ENCODE peak calls at places on chromosomes 2 and 18, in four cellular contexts. Z is astrocyte of the cerebellum; F is kidney epithelial cell; O is CD8-positive, alpha-beta T cell. C is an unnamed sample.

GRCh38 chr2:101736861-101737291 is 39.4 kb downstream of the MAP4K4 start:
- DNase-seq in O (no peak), F (no peak), Z (no peak), C (peak)

GRCh38 chr2:25587361-25587760 is 86.0 kb downstream of the DTNB start:
- DNase-seq in Z (no peak), O (no peak), F (no peak), C (peak)

GRCh38 chr2:174776223-174776622 is 12.0 kb upstream of the CHRNA1 start:
- DNase-seq in O (peak), F (no peak), Z (no peak), C (no peak)

GRCh38 chr18:48948112-48949050 is 2.4 kb downstream of the SMAD7 start:
- DNase-seq in Z (no peak), O (peak), F (no peak), C (no peak)

GRCh38 chr18:63578357-63578958 is 8.7 kb upstream of the SERPINB13 start:
- DNase-seq in Z (peak), O (no peak), F (no peak), C (peak)

GRCh38 chr18:35110554-35111058 is 69.4 kb downstream of the MAPRE2 start:
- DNase-seq in O (no peak), F (no peak), Z (no peak), C (no peak)

GRCh38 chr2:23563673-23564617 is 179.0 kb downstream of the KLHL29 start:
- DNase-seq in O (no peak), Z (peak), F (no peak), C (peak)

GRCh38 chr2:84938194-84938879 is 32.6 kb upstream of the KCMF1 start:
- DNase-seq in Z (no peak), O (peak), F (no peak), C (peak)

GRCh38 chr18:24987933-24988840 is 363.8 kb downstream of the ZNF521 start:
- DNase-seq in O (no peak), Z (no peak), F (no peak), C (no peak)

GRCh38 chr2:237026981-237027711 is 58.5 kb upstream of the COPS8 start:
- DNase-seq in O (peak), Z (peak), F (peak), C (peak)

GRCh38 chr2:47225061-47225783 is 70.1 kb upstream of the STPG4 start:
- DNase-seq in Z (peak), F (peak), O (no peak), C (no peak)

GRCh38 chr18:61619783-61620182 is 273.0 kb downstream of the RNF152 start:
- DNase-seq in Z (no peak), F (no peak), O (no peak), C (no peak)

GRCh38 chr2:36482576-36483214 is 115.3 kb downstream of the FEZ2 start:
- DNase-seq in Z (peak), F (peak), O (no peak), C (no peak)

GRCh38 chr2:239143858-239144712 is 256.7 kb downstream of the HDAC4 start:
- DNase-seq in O (peak), Z (peak), F (no peak), C (peak)

GRCh38 chr2:59888015-59888414 is 665.4 kb downstream of the BCL11A start:
- DNase-seq in O (peak), Z (no peak), F (no peak), C (no peak)

GRCh38 chr2:48107326-48107925 is 201.1 kb upstream of the FBXO11 start:
- DNase-seq in Z (peak), F (no peak), O (no peak), C (peak)

GRCh38 chr2:212686285-212686895 is 147.8 kb upstream of the ERBB4 start:
- DNase-seq in O (peak), Z (peak), F (peak), C (peak)

GRCh38 chr2:74738586-74738985 is 84.5 kb downstream of the SEMA4F start:
- DNase-seq in F (no peak), Z (no peak), O (no peak), C (no peak)

GRCh38 chr2:105070010-105070865 is 32.4 kb downstream of the MRPS9 start:
- DNase-seq in Z (no peak), O (no peak), F (no peak), C (no peak)

GRCh38 chr2:208265371-208265806 is 666 bp upstream of the PIKFYVE start:
- DNase-seq in F (no peak), O (peak), Z (no peak), C (no peak)

GRCh38 chr18:58615150-58616132 is 13.4 kb downstream of the ALPK2 start:
- DNase-seq in O (peak), F (no peak), Z (no peak), C (peak)

GRCh38 chr2:148990968-148991367 is 47.5 kb upstream of the LYPD6B start:
- DNase-seq in Z (no peak), F (no peak), O (no peak), C (no peak)

GRCh38 chr2:70627499-70627898 is 73.9 kb upstream of the TGFA start:
- DNase-seq in Z (no peak), F (no peak), O (no peak), C (peak)

GRCh38 chr2:172516299-172516698 is 39.6 kb upstream of the PDK1 start:
- DNase-seq in F (no peak), O (no peak), Z (no peak), C (peak)

GRCh38 chr2:102313025-102313424 is 1.7 kb downstream of the IL1RL1 start:
- DNase-seq in Z (peak), O (no peak), F (no peak), C (peak)

GRCh38 chr2:98912221-98912851 is 23.7 kb downstream of the CRACDL start:
- DNase-seq in F (peak), O (no peak), Z (peak), C (peak)

GRCh38 chr18:48742304-48742703 is 203.5 kb downstream of the CTIF start:
- DNase-seq in Z (no peak), O (no peak), F (no peak), C (no peak)

GRCh38 chr2:54524236-54524991 is 68.3 kb downstream of the SPTBN1 start:
- DNase-seq in O (no peak), F (peak), Z (peak), C (peak)

GRCh38 chr2:10654069-10654468 is 35.7 kb downstream of the NOL10 start:
- DNase-seq in Z (peak), F (peak), O (peak), C (peak)

GRCh38 chr2:24749069-24749691 is 44.0 kb downstream of the PTRHD1 start:
- DNase-seq in Z (no peak), F (no peak), O (no peak), C (no peak)

GRCh38 chr2:170142502-170142901 is 35.4 kb upstream of the MYO3B start:
- DNase-seq in O (no peak), Z (no peak), F (no peak), C (no peak)

GRCh38 chr2:231000211-231000904 is 4.4 kb downstream of the SPATA3 start:
- DNase-seq in O (no peak), Z (no peak), F (no peak), C (no peak)

GRCh38 chr2:236498369-236498768 is 71.3 kb upstream of the ACKR3 start:
- DNase-seq in O (no peak), Z (peak), F (peak), C (no peak)

GRCh38 chr2:210072922-210073509 is 70.6 kb downstream of the RPE start:
- DNase-seq in Z (peak), F (peak), O (no peak), C (peak)

GRCh38 chr18:51531496-51531895 is 334.0 kb upstream of the MEX3C start:
- DNase-seq in O (no peak), Z (no peak), F (peak), C (peak)

DNA sequence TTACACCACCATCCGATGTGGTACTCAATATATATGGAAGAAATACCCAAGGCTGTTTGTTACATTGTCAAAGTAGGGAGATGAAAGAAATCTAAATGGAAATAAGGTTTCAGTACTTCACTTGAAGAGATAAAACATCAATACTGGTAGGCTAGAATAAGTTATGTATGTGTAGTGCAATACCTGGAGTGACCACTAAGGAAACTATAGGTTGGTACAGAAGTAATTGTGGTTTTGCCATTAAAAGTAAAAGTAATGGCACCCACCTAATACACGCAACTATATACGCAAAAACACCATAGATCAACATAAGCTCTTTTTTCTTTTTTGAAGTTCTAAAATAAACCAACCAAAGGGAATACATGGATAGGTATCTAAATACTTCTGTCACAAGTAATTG is 143.2 kb upstream of the KYNU start:
- DNase-seq in Z (no peak), F (no peak), O (no peak), C (no peak)
- TF ChIP-seq CTCF in Z (no peak), F (no peak), O (no peak), C (peak)

GRCh38 chr2:225496548-225496947 is 97.0 kb downstream of the NYAP2 start:
- DNase-seq in F (no peak), O (no peak), Z (no peak), C (no peak)

GRCh38 chr2:225493420-225494099 is 94.0 kb downstream of the NYAP2 start:
- DNase-seq in Z (peak), O (no peak), F (no peak), C (peak)

GRCh38 chr2:225494100-225494459 is 94.6 kb downstream of the NYAP2 start:
- DNase-seq in O (no peak), F (no peak), Z (peak), C (peak)

GRCh38 chr2:225497175-225497574 is 97.7 kb downstream of the NYAP2 start:
- DNase-seq in Z (no peak), O (no peak), F (no peak), C (no peak)

DNA sequence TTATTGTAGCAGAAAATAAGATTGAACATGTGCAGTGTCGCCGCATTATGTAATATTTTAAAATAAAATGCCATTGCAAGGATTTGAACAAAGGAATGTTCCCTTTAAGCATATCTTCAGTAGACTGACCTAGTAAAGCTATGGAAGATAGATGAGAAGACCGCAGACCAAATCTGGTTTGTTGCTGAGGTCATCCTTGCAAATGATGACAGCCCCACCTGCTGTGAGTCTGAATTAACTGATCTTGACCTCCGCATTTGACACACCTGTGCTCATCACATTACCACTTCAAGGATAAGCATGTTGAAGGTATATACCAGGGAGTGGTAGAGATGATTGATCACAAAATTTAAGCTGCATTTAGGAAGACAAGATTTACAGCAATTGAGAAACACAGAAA is 96.2 kb downstream of the NYAP2 start:
- DNase-seq in Z (no peak), F (no peak), O (no peak), C (no peak)
- TF ChIP-seq CTCF in Z (no peak), F (no peak), O (no peak), C (no peak)

GRCh38 chr2:132037527-132038178 is 124.1 kb downstream of the ANKRD30BL start:
- DNase-seq in O (no peak), F (no peak), Z (no peak), C (no peak)
- TF ChIP-seq CTCF in O (no peak), F (peak), Z (peak), C (no peak)

DNA sequence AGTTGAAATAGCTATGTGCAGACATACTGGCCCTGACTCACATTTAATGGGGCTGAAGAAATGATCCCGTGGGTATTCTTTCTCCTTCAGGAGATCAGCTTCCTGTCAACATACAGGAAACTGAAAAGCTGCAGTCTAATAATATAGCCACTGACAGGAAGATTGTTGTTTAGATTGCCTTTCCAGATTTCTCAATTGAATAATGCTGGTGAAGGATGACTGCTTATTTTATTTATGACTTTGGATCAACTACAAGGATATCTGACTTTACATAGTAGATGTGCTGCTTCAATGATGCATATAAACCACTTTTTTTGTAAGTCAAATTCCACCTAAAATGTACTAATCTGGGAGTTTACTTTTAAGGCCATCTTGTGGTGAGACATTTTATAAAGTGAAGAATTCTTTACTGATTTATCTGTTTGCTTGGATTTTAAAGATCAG is 93.4 kb upstream of the MAP4K3 start:
- DNase-seq in Z (no peak), F (peak), O (no peak), C (peak)
- TF ChIP-seq CTCF in Z (no peak), F (no peak), O (no peak), C (no peak)

DNA sequence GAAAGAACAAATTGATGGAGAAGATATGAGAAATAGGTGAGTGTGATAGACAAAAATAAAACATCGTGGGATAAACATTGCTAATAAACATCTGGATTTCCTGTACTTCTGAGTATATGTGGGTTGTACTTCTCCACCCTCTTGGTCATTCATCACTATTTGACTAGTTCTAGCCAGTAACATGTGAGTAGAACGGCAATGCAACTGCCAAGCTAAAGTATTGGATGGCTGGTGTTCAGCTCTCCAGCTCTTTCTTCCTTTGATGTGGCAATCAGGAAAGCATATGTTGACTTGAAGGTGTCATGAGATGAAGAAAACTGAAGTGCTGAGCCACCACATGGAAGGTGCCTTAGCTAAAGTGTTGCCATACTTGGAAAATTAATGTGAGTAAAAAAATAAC is 144.9 kb downstream of the SCG2 start:
- DNase-seq in O (no peak), Z (no peak), F (no peak), C (no peak)
- TF ChIP-seq CTCF in O (no peak), Z (no peak), F (no peak), C (no peak)

DNA sequence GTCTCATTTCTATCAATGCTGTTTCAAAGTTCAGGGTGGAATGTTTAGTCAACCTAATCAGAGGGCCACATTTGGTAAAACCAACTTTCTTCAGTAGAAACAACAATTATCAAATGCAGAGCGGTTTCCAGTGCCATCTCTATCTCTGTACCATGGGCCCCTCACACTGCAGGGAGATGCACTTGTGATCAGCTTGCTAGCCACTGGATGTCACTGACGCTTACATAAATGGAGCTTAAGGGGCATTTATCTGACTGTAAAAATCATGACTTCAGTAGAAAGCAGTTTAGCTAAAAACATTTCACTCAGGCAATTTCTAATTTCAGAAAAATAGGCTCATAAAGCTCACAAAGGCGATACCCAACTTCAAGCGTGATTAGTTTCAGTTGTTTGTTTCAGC is 678.0 kb downstream of the ZEB2 start:
- DNase-seq in Z (no peak), O (no peak), F (no peak), C (no peak)
- TF ChIP-seq CTCF in Z (no peak), O (no peak), F (peak), C (no peak)

DNA sequence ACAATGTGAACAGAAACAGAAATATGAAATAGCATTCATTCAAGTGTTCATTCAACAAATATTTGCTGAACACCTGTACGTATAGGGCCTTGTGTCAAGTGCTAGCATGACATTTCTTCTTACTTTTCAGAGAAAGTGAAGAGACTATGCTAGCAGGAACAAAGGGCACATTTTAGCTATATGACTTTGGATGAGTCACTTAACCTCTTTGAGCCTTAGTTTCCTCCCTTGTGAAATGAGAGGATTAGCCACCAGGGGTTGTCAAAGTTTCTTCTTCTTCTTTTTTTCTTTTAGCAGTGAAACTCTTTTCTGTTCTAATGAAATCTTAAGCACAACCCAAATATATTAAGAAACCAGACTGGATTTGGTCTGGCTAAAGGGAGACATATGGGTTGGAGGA is 53.1 kb downstream of the FIGN start:
- DNase-seq in Z (no peak), O (no peak), F (no peak), C (peak)
- TF ChIP-seq CTCF in Z (peak), O (no peak), F (peak), C (peak)

DNA sequence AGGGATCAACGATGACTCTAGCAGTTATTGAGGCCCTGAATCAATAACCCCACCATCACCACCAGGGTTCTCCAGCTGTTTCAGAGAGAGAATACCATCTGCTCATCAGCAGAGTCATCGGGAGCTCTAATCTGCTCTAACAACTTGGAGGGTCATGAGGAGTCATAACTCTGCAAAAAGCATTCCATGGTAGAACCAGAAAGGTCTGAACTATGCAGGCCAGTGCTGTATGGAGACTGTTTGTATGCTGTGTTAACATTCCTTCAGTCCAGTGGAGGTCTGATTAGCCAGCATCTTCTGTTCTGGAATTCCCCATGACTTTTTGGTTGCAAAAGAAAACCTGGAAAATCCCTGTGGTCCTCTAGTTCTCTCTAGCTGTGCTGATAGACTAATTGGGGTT is 9.4 kb upstream of the ITGB6 start:
- DNase-seq in O (no peak), F (peak), Z (peak), C (peak)
- TF ChIP-seq CTCF in O (no peak), F (no peak), Z (no peak), C (no peak)

GRCh38 chr2:222939208-222939846 is 78.5 kb downstream of the ACSL3 start:
- DNase-seq in Z (no peak), O (peak), F (no peak), C (peak)
- TF ChIP-seq CTCF in Z (peak), O (peak), F (peak), C (peak)

DNA sequence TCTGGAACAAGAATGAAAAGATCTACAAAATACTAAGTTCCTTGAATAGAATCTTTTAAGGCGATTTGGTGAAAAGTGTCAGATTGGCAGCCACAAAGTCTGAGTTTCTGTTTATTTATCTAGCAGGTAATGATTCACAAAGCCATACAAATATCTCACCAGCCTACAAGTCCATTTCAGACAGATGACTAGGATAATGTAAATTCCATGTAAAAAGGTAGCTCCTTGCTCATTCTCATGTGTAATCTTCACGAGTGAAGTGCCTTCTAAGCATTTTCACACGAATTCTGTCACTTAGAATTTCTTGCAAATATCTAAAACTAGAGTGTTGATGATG is 221.8 kb upstream of the RBBP8 start:
- DNase-seq in F (peak), Z (no peak), O (no peak), C (peak)
- TF ChIP-seq CTCF in F (no peak), Z (no peak), O (no peak), C (no peak)